ENCODE peak calls at places on chromosomes 2 and 18, in four cellular contexts. A is pancreas, Z is right lobe of liver, T is transverse colon. V is an unnamed sample.
A peak's percentile ranks its signal among the peaks of the same experiment; 100 is the strongest.

GRCh38 chr18:55509631-55510372 is 78.2 kb downstream of the TCF4 start:
- DNase-seq in A (no peak), Z (no peak), T (no peak), V (no peak)

GRCh38 chr18:67596003-67596402 is 79.5 kb upstream of the DSEL start:
- DNase-seq in A (no peak), Z (no peak), T (no peak), V (no peak)

GRCh38 chr18:63438181-63438580 is 15.9 kb upstream of the VPS4B start:
- DNase-seq in A (no peak), Z (no peak), T (no peak), V (no peak)

GRCh38 chr2:11716689-11717321 is 29.6 kb upstream of the LPIN1 start:
- DNase-seq in A (no peak), Z (peak; percentile 63), T (no peak), V (no peak)

GRCh38 chr18:22604390-22604985 is 186.8 kb upstream of the CTAGE1 start:
- DNase-seq in A (peak; percentile 32), Z (peak; percentile 72), T (no peak), V (no peak)

GRCh38 chr2:46151582-46151981 is 145.6 kb upstream of the EPAS1 start:
- DNase-seq in A (no peak), Z (no peak), T (no peak), V (no peak)

GRCh38 chr2:140589696-140590095 is 1541.1 kb downstream of the LRP1B start:
- DNase-seq in A (no peak), Z (no peak), T (no peak), V (no peak)

GRCh38 chr2:107817378-107817777 is 9.3 kb upstream of the RGPD4 start:
- DNase-seq in A (no peak), Z (no peak), T (no peak), V (no peak)

GRCh38 chr2:149747456-149747855 is 159.9 kb upstream of the MMADHC start:
- DNase-seq in A (no peak), Z (no peak), T (no peak), V (no peak)

GRCh38 chr2:17969661-17970060 is 91.2 kb downstream of the KCNS3 start:
- DNase-seq in A (no peak), Z (no peak), T (no peak), V (no peak)

GRCh38 chr2:69975853-69976462 is 14.5 kb upstream of the ASPRV1 start:
- DNase-seq in A (no peak), Z (no peak), T (no peak), V (peak; percentile 57)

GRCh38 chr18:41989508-41989907 is 34.5 kb downstream of the PIK3C3 start:
- DNase-seq in A (no peak), Z (no peak), T (no peak), V (no peak)

GRCh38 chr2:232893834-232894233 is 23.8 kb downstream of the SNORC start:
- DNase-seq in A (no peak), Z (no peak), T (no peak), V (no peak)

GRCh38 chr2:133012847-133013734 is 343.1 kb upstream of the LYPD1 start:
- DNase-seq in A (no peak), Z (peak; percentile 44), T (no peak), V (no peak)

GRCh38 chr18:48674198-48674721 is 135.4 kb downstream of the CTIF start:
- DNase-seq in A (no peak), Z (peak; percentile 86), T (peak; percentile 62), V (peak; percentile 60)

GRCh38 chr18:76262956-76263955 is 231.8 kb downstream of the ZNF516 start:
- DNase-seq in A (no peak), Z (no peak), T (no peak), V (no peak)

GRCh38 chr18:68769423-68769822 is 28.5 kb upstream of the CCDC102B start:
- DNase-seq in A (no peak), Z (no peak), T (no peak), V (peak; percentile 8)

GRCh38 chr18:12435867-12436266 is 28.1 kb downstream of the PRELID3A start:
- DNase-seq in A (no peak), Z (no peak), T (no peak), V (no peak)

GRCh38 chr18:79378416-79379250 is 17.1 kb upstream of the NFATC1 start:
- DNase-seq in A (peak; percentile 68), Z (no peak), T (peak; percentile 80), V (peak; percentile 84)

GRCh38 chr2:127014630-127015029 is 92.3 kb downstream of the BIN1 start:
- DNase-seq in A (no peak), Z (no peak), T (no peak), V (no peak)

GRCh38 chr2:231554748-231555545 is 24.7 kb upstream of the NMUR1 start:
- DNase-seq in A (no peak), Z (peak; percentile 64), T (peak; percentile 64), V (peak; percentile 73)

GRCh38 chr2:162916286-162916801 is 77.8 kb upstream of the KCNH7 start:
- DNase-seq in A (peak; percentile 12), Z (no peak), T (no peak), V (no peak)

GRCh38 chr2:54308186-54308585 is 52.2 kb upstream of the TSPYL6 start:
- DNase-seq in A (no peak), Z (no peak), T (no peak), V (no peak)

V was measured in mucosa of descending colon.